ENCODE peak calls at places on chromosomes 5 and 9, in five cellular contexts. W, H, I, B and N are unnamed samples.

GRCh38 chr5:139389701-139390638 is at the start of gene MZB1:
- DNase-seq in W (no peak), H (peak), I (no peak), B (no peak), N (peak)

GRCh38 chr9:133701321-133701980 is 36.7 kb downstream of the SARDH start:
- DNase-seq in W (peak), H (peak), I (no peak), B (no peak), N (no peak)

GRCh38 chr9:92564982-92565381 is 29.2 kb upstream of the ECM2 start:
- DNase-seq in W (no peak), H (no peak), I (no peak), B (no peak), N (no peak)

GRCh38 chr9:125359011-125359410 is 97.4 kb downstream of the GAPVD1 start:
- DNase-seq in W (no peak), H (no peak), I (no peak), B (no peak), N (no peak)

GRCh38 chr5:115430374-115430773 is 114.2 kb downstream of the FEM1C start:
- DNase-seq in W (no peak), H (no peak), I (no peak), B (peak), N (no peak)

GRCh38 chr5:151181818-151182217 is 24.2 kb upstream of the ANXA6 start:
- DNase-seq in W (no peak), H (no peak), I (no peak), B (peak), N (no peak)

GRCh38 chr5:91121347-91121993 is 261.6 kb downstream of the ARRDC3 start:
- DNase-seq in W (no peak), H (no peak), I (no peak), B (no peak), N (no peak)

GRCh38 chr5:83991566-83992224 is 271.0 kb upstream of the HAPLN1 start:
- DNase-seq in W (no peak), H (no peak), I (peak), B (no peak), N (no peak)

GRCh38 chr5:41252036-41252435 is 38.7 kb upstream of the C6 start:
- DNase-seq in W (no peak), H (no peak), I (no peak), B (no peak), N (no peak)

GRCh38 chr5:149429839-149430721 is 51.0 kb upstream of the IL17B start:
- DNase-seq in W (no peak), H (no peak), I (no peak), B (no peak), N (peak)

GRCh38 chr5:89043676-89044075 is 160.7 kb upstream of the MEF2C start:
- DNase-seq in W (no peak), H (no peak), I (peak), B (no peak), N (no peak)

GRCh38 chr5:93598997-93599371 is 16.0 kb downstream of the NR2F1 start:
- DNase-seq in W (no peak), H (no peak), I (no peak), B (no peak), N (no peak)

GRCh38 chr5:74149395-74149794 is 491.1 kb downstream of the ENC1 start:
- DNase-seq in W (no peak), H (no peak), I (peak), B (peak), N (peak)